ENCODE peak calls at places on chromosome 13, in eight cellular contexts. One of them, this sample, is unnamed.
A peak's percentile ranks its signal among the peaks of the same experiment; 100 is the strongest.

GRCh38 chr13:110521296-110521680 is 40.2 kb downstream of the RAB20 start:
- DNase-seq in MCF 10A: no peak
- DNase-seq in IMR-90: no peak
- DNase-seq in heart right ventricle: no peak
- DNase-seq in tibial nerve: no peak
- DNase-seq in kidney epithelial cell: no peak
- DNase-seq in foreskin fibroblast: no peak
- DNase-seq in ascending aorta: no peak
- DNase-seq in this sample: no peak

GRCh38 chr13:47594833-47595232 is 406.2 kb downstream of the SUCLA2 start:
- DNase-seq in MCF 10A: no peak
- DNase-seq in IMR-90: peak; percentile 1
- DNase-seq in heart right ventricle: no peak
- DNase-seq in tibial nerve: no peak
- DNase-seq in kidney epithelial cell: no peak
- DNase-seq in foreskin fibroblast: no peak
- DNase-seq in ascending aorta: no peak
- DNase-seq in this sample: peak; percentile 1

GRCh38 chr13:80840313-80840976 is 499.5 kb upstream of the SPRY2 start:
- DNase-seq in MCF 10A: no peak
- DNase-seq in IMR-90: no peak
- DNase-seq in heart right ventricle: no peak
- DNase-seq in tibial nerve: no peak
- DNase-seq in kidney epithelial cell: no peak
- DNase-seq in foreskin fibroblast: peak; percentile 93
- DNase-seq in ascending aorta: no peak
- DNase-seq in this sample: no peak

GRCh38 chr13:21583496-21583895 is 20.5 kb downstream of the MICU2 start:
- DNase-seq in MCF 10A: no peak
- DNase-seq in IMR-90: peak; percentile 66
- DNase-seq in heart right ventricle: no peak
- DNase-seq in tibial nerve: no peak
- DNase-seq in kidney epithelial cell: no peak
- DNase-seq in foreskin fibroblast: peak; percentile 35
- DNase-seq in ascending aorta: no peak
- DNase-seq in this sample: peak; percentile 40

GRCh38 chr13:71169125-71169524 is 697.9 kb downstream of the DACH1 start:
- DNase-seq in MCF 10A: no peak
- DNase-seq in IMR-90: no peak
- DNase-seq in heart right ventricle: no peak
- DNase-seq in tibial nerve: no peak
- DNase-seq in kidney epithelial cell: no peak
- DNase-seq in foreskin fibroblast: no peak
- DNase-seq in ascending aorta: no peak
- DNase-seq in this sample: no peak

GRCh38 chr13:101649490-101650126 is 197.1 kb downstream of the ITGBL1 start:
- DNase-seq in MCF 10A: peak; percentile 93
- DNase-seq in IMR-90: peak; percentile 74
- DNase-seq in heart right ventricle: no peak
- DNase-seq in tibial nerve: no peak
- DNase-seq in kidney epithelial cell: peak; percentile 79
- DNase-seq in foreskin fibroblast: peak; percentile 80
- DNase-seq in ascending aorta: no peak
- DNase-seq in this sample: peak; percentile 70

GRCh38 chr13:114121496-114122466 is 10.6 kb downstream of the RASA3 start:
- DNase-seq in MCF 10A: no peak
- DNase-seq in IMR-90: no peak
- DNase-seq in heart right ventricle: no peak
- DNase-seq in tibial nerve: no peak
- DNase-seq in kidney epithelial cell: no peak
- DNase-seq in foreskin fibroblast: no peak
- DNase-seq in ascending aorta: no peak
- DNase-seq in this sample: no peak

GRCh38 chr13:38702609-38703008 is 15.7 kb downstream of the FREM2 start:
- DNase-seq in MCF 10A: no peak
- DNase-seq in IMR-90: no peak
- DNase-seq in heart right ventricle: no peak
- DNase-seq in tibial nerve: no peak
- DNase-seq in kidney epithelial cell: no peak
- DNase-seq in foreskin fibroblast: no peak
- DNase-seq in ascending aorta: no peak
- DNase-seq in this sample: no peak

GRCh38 chr13:73820688-73821087 is 313.5 kb downstream of the KLF12 start:
- DNase-seq in MCF 10A: no peak
- DNase-seq in IMR-90: no peak
- DNase-seq in heart right ventricle: no peak
- DNase-seq in tibial nerve: no peak
- DNase-seq in kidney epithelial cell: no peak
- DNase-seq in foreskin fibroblast: no peak
- DNase-seq in ascending aorta: no peak
- DNase-seq in this sample: no peak

GRCh38 chr13:46571189-46571901 is 18.4 kb downstream of the LRCH1 start:
- DNase-seq in MCF 10A: no peak
- DNase-seq in IMR-90: peak; percentile 76
- DNase-seq in heart right ventricle: no peak
- DNase-seq in tibial nerve: no peak
- DNase-seq in kidney epithelial cell: no peak
- DNase-seq in foreskin fibroblast: peak; percentile 72
- DNase-seq in ascending aorta: peak; percentile 71
- DNase-seq in this sample: no peak

GRCh38 chr13:62483774-62484173 is 1068.1 kb upstream of the PCDH20 start:
- DNase-seq in MCF 10A: no peak
- DNase-seq in IMR-90: peak; percentile 7
- DNase-seq in heart right ventricle: no peak
- DNase-seq in tibial nerve: no peak
- DNase-seq in kidney epithelial cell: no peak
- DNase-seq in foreskin fibroblast: no peak
- DNase-seq in ascending aorta: no peak
- DNase-seq in this sample: no peak

GRCh38 chr13:73216381-73216831 is 157.6 kb downstream of the KLF5 start:
- DNase-seq in MCF 10A: peak; percentile 88
- DNase-seq in IMR-90: no peak
- DNase-seq in heart right ventricle: no peak
- DNase-seq in tibial nerve: no peak
- DNase-seq in kidney epithelial cell: no peak
- DNase-seq in foreskin fibroblast: no peak
- DNase-seq in ascending aorta: no peak
- DNase-seq in this sample: no peak

GRCh38 chr13:75635621-75636338 is at the start of gene LMO7:
- DNase-seq in MCF 10A: peak; percentile 49
- DNase-seq in IMR-90: peak; percentile 52
- DNase-seq in heart right ventricle: peak; percentile 61
- DNase-seq in tibial nerve: peak; percentile 25
- DNase-seq in kidney epithelial cell: no peak
- DNase-seq in foreskin fibroblast: peak; percentile 66
- DNase-seq in ascending aorta: peak; percentile 81
- DNase-seq in this sample: peak; percentile 68
- TF ChIP-seq CTCF in MCF 10A: no peak
- TF ChIP-seq CTCF in IMR-90: no peak
- TF ChIP-seq CTCF in heart right ventricle: no peak
- TF ChIP-seq CTCF in tibial nerve: no peak
- TF ChIP-seq CTCF in kidney epithelial cell: no peak
- TF ChIP-seq CTCF in foreskin fibroblast: no peak
- TF ChIP-seq CTCF in ascending aorta: no peak
- TF ChIP-seq CTCF in this sample: peak; percentile 6

GRCh38 chr13:98581971-98582702 is 5.2 kb upstream of the STK24 start:
- DNase-seq in MCF 10A: no peak
- DNase-seq in IMR-90: peak; percentile 85
- DNase-seq in heart right ventricle: no peak
- DNase-seq in tibial nerve: no peak
- DNase-seq in kidney epithelial cell: peak; percentile 51
- DNase-seq in foreskin fibroblast: peak; percentile 87
- DNase-seq in ascending aorta: no peak
- DNase-seq in this sample: peak; percentile 71
- TF ChIP-seq CTCF in MCF 10A: no peak
- TF ChIP-seq CTCF in IMR-90: no peak
- TF ChIP-seq CTCF in heart right ventricle: no peak
- TF ChIP-seq CTCF in tibial nerve: no peak
- TF ChIP-seq CTCF in kidney epithelial cell: no peak
- TF ChIP-seq CTCF in foreskin fibroblast: no peak
- TF ChIP-seq CTCF in ascending aorta: no peak
- TF ChIP-seq CTCF in this sample: no peak

GRCh38 chr13:112716841-112717520 is 27.1 kb downstream of the ATP11A start:
- DNase-seq in MCF 10A: no peak
- DNase-seq in IMR-90: no peak
- DNase-seq in heart right ventricle: no peak
- DNase-seq in tibial nerve: no peak
- DNase-seq in kidney epithelial cell: no peak
- DNase-seq in foreskin fibroblast: no peak
- DNase-seq in ascending aorta: no peak
- DNase-seq in this sample: no peak

GRCh38 chr13:112719016-112719415 is 29.2 kb downstream of the ATP11A start:
- DNase-seq in MCF 10A: no peak
- DNase-seq in IMR-90: peak; percentile 61
- DNase-seq in heart right ventricle: no peak
- DNase-seq in tibial nerve: no peak
- DNase-seq in kidney epithelial cell: no peak
- DNase-seq in foreskin fibroblast: no peak
- DNase-seq in ascending aorta: no peak
- DNase-seq in this sample: no peak

GRCh38 chr13:112719556-112719955 is 29.7 kb downstream of the ATP11A start:
- DNase-seq in MCF 10A: no peak
- DNase-seq in IMR-90: no peak
- DNase-seq in heart right ventricle: no peak
- DNase-seq in tibial nerve: no peak
- DNase-seq in kidney epithelial cell: no peak
- DNase-seq in foreskin fibroblast: no peak
- DNase-seq in ascending aorta: no peak
- DNase-seq in this sample: no peak

GRCh38 chr13:112716461-112716820 is 26.6 kb downstream of the ATP11A start:
- DNase-seq in MCF 10A: no peak
- DNase-seq in IMR-90: no peak
- DNase-seq in heart right ventricle: no peak
- DNase-seq in tibial nerve: no peak
- DNase-seq in kidney epithelial cell: no peak
- DNase-seq in foreskin fibroblast: no peak
- DNase-seq in ascending aorta: no peak
- DNase-seq in this sample: no peak

DNA sequence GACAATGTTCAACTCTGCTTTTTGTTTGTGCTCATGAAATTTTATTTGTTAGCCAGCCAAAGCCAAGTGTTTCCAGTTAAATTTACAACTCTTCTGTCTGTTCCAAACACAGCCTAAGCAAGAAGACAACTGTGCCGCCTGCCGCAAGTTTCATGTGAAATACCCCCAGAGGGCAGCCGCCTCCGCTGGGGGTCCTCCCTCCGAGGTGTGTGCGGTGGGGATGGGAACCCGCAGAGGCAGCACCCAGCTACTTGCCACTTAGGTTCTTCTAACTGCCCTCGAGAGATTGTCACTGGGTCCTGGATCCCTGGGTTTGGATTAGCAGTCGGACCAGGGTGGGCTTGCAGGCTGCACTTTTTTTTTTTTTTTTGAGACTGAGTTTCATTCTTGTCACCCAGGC is 28.5 kb downstream of the ATP11A start:
- DNase-seq in MCF 10A: no peak
- DNase-seq in IMR-90: no peak
- DNase-seq in heart right ventricle: no peak
- DNase-seq in tibial nerve: no peak
- DNase-seq in kidney epithelial cell: no peak
- DNase-seq in foreskin fibroblast: no peak
- DNase-seq in ascending aorta: no peak
- DNase-seq in this sample: no peak
- TF ChIP-seq CTCF in MCF 10A: no peak
- TF ChIP-seq CTCF in IMR-90: no peak
- TF ChIP-seq CTCF in heart right ventricle: no peak
- TF ChIP-seq CTCF in tibial nerve: no peak
- TF ChIP-seq CTCF in kidney epithelial cell: no peak
- TF ChIP-seq CTCF in foreskin fibroblast: no peak
- TF ChIP-seq CTCF in ascending aorta: no peak
- TF ChIP-seq CTCF in this sample: no peak

DNA sequence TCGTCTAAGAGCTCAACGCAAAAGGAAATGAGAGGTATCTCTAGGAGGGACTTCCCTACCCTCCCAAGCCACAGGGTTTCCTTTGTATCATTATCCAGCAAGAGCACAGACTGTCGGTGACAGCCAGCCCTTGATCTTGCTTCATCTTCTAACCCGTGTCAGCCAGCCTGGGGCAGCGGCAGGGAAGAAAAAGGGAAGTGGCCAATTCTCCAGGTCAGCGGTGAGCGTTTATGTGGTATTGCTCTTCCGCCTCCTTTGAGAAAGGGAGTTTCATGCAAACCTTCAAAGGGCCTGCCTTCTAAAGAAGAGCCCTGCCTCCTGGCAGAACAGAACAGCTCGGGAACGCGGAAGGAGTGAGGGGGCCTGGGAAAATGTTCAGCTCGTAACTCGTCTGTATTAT is 41.9 kb downstream of the EFNB2 start:
- DNase-seq in MCF 10A: no peak
- DNase-seq in IMR-90: no peak
- DNase-seq in heart right ventricle: no peak
- DNase-seq in tibial nerve: no peak
- DNase-seq in kidney epithelial cell: no peak
- DNase-seq in foreskin fibroblast: no peak
- DNase-seq in ascending aorta: no peak
- DNase-seq in this sample: no peak
- TF ChIP-seq CTCF in MCF 10A: no peak
- TF ChIP-seq CTCF in IMR-90: no peak
- TF ChIP-seq CTCF in heart right ventricle: no peak
- TF ChIP-seq CTCF in tibial nerve: no peak
- TF ChIP-seq CTCF in kidney epithelial cell: no peak
- TF ChIP-seq CTCF in foreskin fibroblast: no peak
- TF ChIP-seq CTCF in ascending aorta: no peak
- TF ChIP-seq CTCF in this sample: no peak

DNA sequence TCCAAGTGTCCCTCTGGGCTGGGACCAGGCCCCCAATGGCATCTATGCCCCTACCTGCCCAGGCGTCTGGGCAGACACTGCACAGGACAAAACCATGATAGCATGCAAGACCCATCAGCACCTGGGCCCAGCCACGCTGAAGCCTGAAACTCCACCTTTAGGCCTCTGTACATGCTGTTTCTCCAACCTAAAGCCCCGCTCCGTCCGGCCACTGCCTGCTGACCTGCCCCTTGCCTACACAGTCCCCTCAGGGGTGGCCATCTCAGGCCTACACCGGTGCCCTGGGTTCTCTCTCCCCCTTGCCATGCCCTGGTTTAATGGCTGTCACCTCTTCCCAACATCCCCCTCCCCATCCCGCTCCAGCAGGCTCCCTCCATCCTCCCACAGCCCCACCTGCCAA is 15.3 kb downstream of the GJA3 start:
- DNase-seq in MCF 10A: no peak
- DNase-seq in IMR-90: no peak
- DNase-seq in heart right ventricle: no peak
- DNase-seq in tibial nerve: no peak
- DNase-seq in kidney epithelial cell: no peak
- DNase-seq in foreskin fibroblast: no peak
- DNase-seq in ascending aorta: no peak
- DNase-seq in this sample: no peak
- TF ChIP-seq CTCF in MCF 10A: no peak
- TF ChIP-seq CTCF in IMR-90: no peak
- TF ChIP-seq CTCF in heart right ventricle: no peak
- TF ChIP-seq CTCF in tibial nerve: no peak
- TF ChIP-seq CTCF in kidney epithelial cell: no peak
- TF ChIP-seq CTCF in foreskin fibroblast: no peak
- TF ChIP-seq CTCF in ascending aorta: no peak
- TF ChIP-seq CTCF in this sample: no peak

GRCh38 chr13:78600317-78600899 is 2.9 kb downstream of the POU4F1 start:
- DNase-seq in MCF 10A: no peak
- DNase-seq in IMR-90: no peak
- DNase-seq in heart right ventricle: no peak
- DNase-seq in tibial nerve: no peak
- DNase-seq in kidney epithelial cell: no peak
- DNase-seq in foreskin fibroblast: no peak
- DNase-seq in ascending aorta: no peak
- DNase-seq in this sample: no peak
- TF ChIP-seq CTCF in MCF 10A: no peak
- TF ChIP-seq CTCF in IMR-90: no peak
- TF ChIP-seq CTCF in heart right ventricle: no peak
- TF ChIP-seq CTCF in tibial nerve: no peak
- TF ChIP-seq CTCF in kidney epithelial cell: no peak
- TF ChIP-seq CTCF in foreskin fibroblast: no peak
- TF ChIP-seq CTCF in ascending aorta: no peak
- TF ChIP-seq CTCF in this sample: no peak

This sample was measured in HFFc6.